ENCODE peak calls at places on chromosomes 5 and 9, in ten cellular contexts. L is stimulated activated CD8-positive, alpha-beta memory T cell treated with anti-CD3 and anti-CD28 coated beads, Interleukin-4, amount 100 ng/mL, for 24 hours; H is CD8-positive, alpha-beta memory T cell; S is HT-29; I is fibroblast of mammary gland; J is PC-3; P is suprapubic skin; Z is stomach; R is Caco-2; O is stimulated activated CD4-positive, alpha-beta T cell treated with anti-CD3 and anti-CD28 coated beads, Interleukin-4, amount 100 ng/mL, for 4 hours. B is an unnamed sample.

GRCh38 chr5:82749453-82749852 is 327.7 kb downstream of the TMEM167A start:
- DNase-seq in R (no peak), S (peak; percentile 15), I (no peak), Z (no peak), O (no peak), P (no peak), L (no peak), J (peak; percentile 4), H (no peak), B (no peak)

GRCh38 chr9:120071760-120072159 is 508.2 kb downstream of the CDK5RAP2 start:
- DNase-seq in R (no peak), S (no peak), Z (no peak), H (no peak), L (no peak), J (no peak), O (no peak), P (no peak), I (no peak), B (no peak)

GRCh38 chr5:96566775-96567174 is 95.4 kb upstream of the CAST start:
- DNase-seq in S (no peak), P (no peak), H (no peak), R (no peak), L (no peak), I (no peak), O (no peak), J (no peak), Z (no peak), B (no peak)

GRCh38 chr9:100999914-101000540 is 28.5 kb upstream of the PLPPR1 start:
- DNase-seq in R (no peak), O (no peak), J (no peak), H (no peak), I (no peak), Z (no peak), L (no peak), S (no peak), P (no peak), B (no peak)

GRCh38 chr5:32276173-32276853 is 36.4 kb downstream of the MTMR12 start:
- DNase-seq in I (no peak), H (peak; percentile 23), R (no peak), S (peak; percentile 59), P (no peak), J (no peak), O (no peak), Z (no peak), L (no peak), B (no peak)

GRCh38 chr9:104863180-104863883 is 64.6 kb downstream of the ABCA1 start:
- DNase-seq in L (no peak), R (peak; percentile 69), Z (peak; percentile 38), P (no peak), I (peak; percentile 94), H (peak; percentile 58), O (peak; percentile 36), J (peak; percentile 79), S (peak; percentile 80), B (no peak)

GRCh38 chr5:168827636-168828035 is 248.5 kb upstream of the PANK3 start:
- DNase-seq in J (no peak), O (no peak), P (no peak), I (no peak), S (no peak), Z (no peak), R (no peak), L (no peak), H (no peak), B (no peak)

GRCh38 chr9:131799177-131799823 is 59.4 kb upstream of the RAPGEF1 start:
- DNase-seq in Z (peak; percentile 47), H (peak; percentile 18), I (peak; percentile 30), P (no peak), L (peak; percentile 16), J (peak; percentile 56), S (peak; percentile 64), O (peak; percentile 19), R (peak; percentile 83), B (peak; percentile 79)

GRCh38 chr5:87120518-87121314 is 147.0 kb upstream of the RASA1 start:
- DNase-seq in S (peak; percentile 77), Z (no peak), R (no peak), P (no peak), O (no peak), L (no peak), I (peak; percentile 90), J (peak; percentile 100), H (no peak), B (no peak)

GRCh38 chr5:1429066-1429465 is 16.2 kb downstream of the SLC6A3 start:
- DNase-seq in H (no peak), R (no peak), L (no peak), J (no peak), I (no peak), S (no peak), O (no peak), Z (peak; percentile 24), P (peak; percentile 14), B (no peak)

GRCh38 chr5:9197881-9198260 is 348.0 kb downstream of the SEMA5A start:
- DNase-seq in L (no peak), Z (no peak), O (no peak), R (no peak), S (no peak), I (peak; percentile 49), H (no peak), P (no peak), J (peak; percentile 94), B (no peak)

GRCh38 chr9:87849144-87849741 is 33.4 kb upstream of the SPATA31E1 start:
- DNase-seq in R (no peak), Z (no peak), L (no peak), O (no peak), P (no peak), S (no peak), J (no peak), H (no peak), I (no peak), B (no peak)

GRCh38 chr9:4986291-4986690 is 1.2 kb downstream of the JAK2 start:
- DNase-seq in R (no peak), O (no peak), P (no peak), L (no peak), H (no peak), Z (no peak), I (peak; percentile 22), S (no peak), J (no peak), B (no peak)

GRCh38 chr5:5658226-5658625 is 235.7 kb downstream of the ICE1 start:
- DNase-seq in O (no peak), H (no peak), J (peak; percentile 61), L (no peak), S (no peak), P (no peak), Z (no peak), R (no peak), I (peak; percentile 45), B (no peak)

GRCh38 chr5:177445052-177446016 is 1.3 kb upstream of the PRR7 start:
- DNase-seq in I (no peak), H (peak; percentile 61), S (no peak), O (no peak), L (no peak), P (no peak), J (no peak), Z (no peak), R (no peak), B (no peak)

GRCh38 chr5:54719384-54720306 is 202.1 kb downstream of the SNX18 start:
- DNase-seq in S (no peak), J (peak; percentile 47), I (peak; percentile 80), L (no peak), R (no peak), P (no peak), O (no peak), Z (peak; percentile 53), H (no peak), B (no peak)

GRCh38 chr5:5826911-5827310 is 404.4 kb downstream of the ICE1 start:
- DNase-seq in S (no peak), Z (no peak), P (no peak), L (no peak), O (no peak), R (no peak), J (peak; percentile 72), H (no peak), I (peak; percentile 29), B (no peak)

GRCh38 chr9:6355728-6356127 is 27.6 kb downstream of the TPD52L3 start:
- DNase-seq in Z (no peak), L (no peak), O (no peak), S (no peak), I (peak; percentile 80), P (no peak), H (no peak), J (peak; percentile 65), R (no peak), B (no peak)

GRCh38 chr5:132220476-132220875 is 7.2 kb downstream of the P4HA2 start:
- DNase-seq in R (no peak), H (no peak), Z (no peak), L (no peak), I (no peak), S (no peak), P (no peak), O (no peak), J (no peak), B (no peak)

GRCh38 chr9:136787690-136788400 is 3.3 kb upstream of the TMEM141 start:
- DNase-seq in L (peak; percentile 48), O (peak; percentile 55), I (peak; percentile 56), R (peak; percentile 84), J (peak; percentile 65), H (peak; percentile 74), P (no peak), S (peak; percentile 91), Z (peak; percentile 70), B (no peak)

GRCh38 chr5:31854625-31855526 is 215.9 kb downstream of the PDZD2 start:
- DNase-seq in O (no peak), R (peak; percentile 30), I (no peak), P (peak; percentile 68), L (no peak), H (peak; percentile 33), J (peak; percentile 79), Z (peak; percentile 50), S (no peak), B (peak; percentile 74)

GRCh38 chr5:77518304-77518703 is 26.2 kb upstream of the WDR41 start:
- DNase-seq in R (no peak), Z (no peak), P (no peak), J (peak; percentile 37), S (peak; percentile 22), H (no peak), O (no peak), L (no peak), I (peak; percentile 21), B (no peak)

GRCh38 chr5:132825165-132825823 is 5.2 kb downstream of the SHROOM1 start:
- DNase-seq in O (no peak), S (no peak), J (no peak), Z (no peak), P (no peak), R (no peak), L (no peak), I (no peak), H (no peak), B (no peak)

GRCh38 chr9:81076131-81076530 is 613.2 kb downstream of the TLE1 start:
- DNase-seq in S (no peak), I (no peak), J (no peak), Z (no peak), H (no peak), O (no peak), L (no peak), P (no peak), R (no peak), B (no peak)

GRCh38 chr9:123997665-123998277 is 13.8 kb upstream of the LHX2 start:
- DNase-seq in H (no peak), S (no peak), I (peak; percentile 16), R (no peak), J (no peak), P (no peak), O (no peak), L (peak; percentile 25), Z (no peak), B (no peak)

GRCh38 chr9:32742296-32742695 is 41.0 kb upstream of the TMEM215 start:
- DNase-seq in I (no peak), J (peak; percentile 75), H (no peak), S (no peak), L (no peak), P (no peak), R (peak; percentile 11), O (no peak), Z (no peak), B (no peak)

GRCh38 chr9:16871358-16872151 is 1.1 kb upstream of the BNC2 start:
- DNase-seq in J (peak; percentile 71), Z (peak; percentile 35), P (peak; percentile 75), L (no peak), H (no peak), I (peak; percentile 91), S (no peak), O (no peak), R (peak; percentile 2), B (peak; percentile 72)

B was measured in type B pancreatic cell.